ENCODE peak calls at places on chromosomes 2 and 18, in four cellular contexts. H is pancreas, P is cardiac muscle cell, Y is HL-60. N is an unnamed sample.

GRCh38 chr2:42585779-42586178 is 17.3 kb downstream of the MTA3 start:
- DNase-seq in P (no peak), H (no peak), Y (no peak), N (no peak)

GRCh38 chr2:75602724-75603342 is 42.1 kb upstream of the EVA1A start:
- DNase-seq in P (no peak), Y (no peak), H (no peak), N (no peak)

GRCh38 chr2:17754773-17755425 is 961 bp downstream of the GEN1 start:
- DNase-seq in P (no peak), Y (no peak), H (no peak), N (no peak)

GRCh38 chr18:37364237-37364636 is 201.4 kb downstream of the CELF4 start:
- DNase-seq in Y (no peak), P (peak; percentile 56), H (peak; percentile 32), N (peak; percentile 35)

GRCh38 chr2:240286596-240286995 is 146.1 kb upstream of the OTOS start:
- DNase-seq in H (no peak), Y (no peak), P (no peak), N (no peak)

GRCh38 chr2:232689152-232689910 is 7.8 kb upstream of the GIGYF2 start:
- DNase-seq in Y (no peak), H (peak; percentile 39), P (no peak), N (no peak)

GRCh38 chr18:37565985-37566478 is 434 bp upstream of the CELF4 start:
- DNase-seq in Y (no peak), P (peak; percentile 85), H (peak; percentile 39), N (no peak)

GRCh38 chr2:120933693-120934092 is 198.0 kb downstream of the GLI2 start:
- DNase-seq in Y (no peak), H (no peak), P (no peak), N (no peak)

GRCh38 chr18:23977709-23978483 is 36.7 kb upstream of the TTC39C start:
- DNase-seq in Y (no peak), H (no peak), P (no peak), N (no peak)

GRCh38 chr2:206989306-206989705 is 50.0 kb downstream of the CPO start:
- DNase-seq in H (peak; percentile 6), P (peak; percentile 60), Y (no peak), N (no peak)

GRCh38 chr18:42183746-42184145 is 228.7 kb downstream of the PIK3C3 start:
- DNase-seq in H (no peak), Y (no peak), P (no peak), N (no peak)

GRCh38 chr18:3329871-3330270 is 67.9 kb downstream of the MYL12B start:
- DNase-seq in Y (no peak), H (no peak), P (no peak), N (no peak)

GRCh38 chr2:196170681-196171247 is 614 bp downstream of the STK17B start:
- DNase-seq in H (peak; percentile 13), P (peak; percentile 28), Y (no peak), N (no peak)

GRCh38 chr2:54999182-54999581 is 51.1 kb downstream of the RTN4 start:
- DNase-seq in Y (no peak), H (no peak), P (peak; percentile 74), N (no peak)

GRCh38 chr2:227766361-227766883 is 20.7 kb downstream of the SCYGR8 start:
- DNase-seq in H (peak; percentile 72), Y (peak; percentile 15), P (peak; percentile 89), N (no peak)

GRCh38 chr18:76391746-76392145 is 103.3 kb downstream of the ZNF516 start:
- DNase-seq in H (no peak), Y (no peak), P (no peak), N (no peak)

GRCh38 chr2:152566034-152566727 is 151.1 kb downstream of the PRPF40A start:
- DNase-seq in P (no peak), H (no peak), Y (no peak), N (no peak)

GRCh38 chr2:67812682-67813081 is 250.1 kb downstream of the C1D start:
- DNase-seq in P (no peak), H (no peak), Y (no peak), N (no peak)

GRCh38 chr2:27265536-27265870 is 2.7 kb upstream of the SLC30A3 start:
- DNase-seq in Y (no peak), P (no peak), H (no peak), N (no peak)

GRCh38 chr2:236568068-236568921 is 1.3 kb upstream of the ACKR3 start:
- DNase-seq in H (peak; percentile 61), Y (no peak), P (peak; percentile 82), N (no peak)

GRCh38 chr2:2698182-2699116 is 367.4 kb upstream of the MYT1L start:
- DNase-seq in H (no peak), P (peak; percentile 41), Y (no peak), N (peak; percentile 40)

GRCh38 chr2:224584111-224584764 is 925 bp downstream of the CUL3 start:
- DNase-seq in Y (no peak), P (peak; percentile 59), H (peak; percentile 17), N (no peak)

GRCh38 chr2:166373951-166374350 is 1.8 kb downstream of the SCN9A start:
- DNase-seq in P (peak; percentile 25), H (no peak), Y (no peak), N (no peak)

GRCh38 chr2:8882094-8882493 is 44.7 kb upstream of the KIDINS220 start:
- DNase-seq in P (peak; percentile 58), H (no peak), Y (no peak), N (no peak)

GRCh38 chr2:33442528-33443069 is 33.9 kb upstream of the RASGRP3 start:
- DNase-seq in Y (no peak), H (no peak), P (no peak), N (no peak)

GRCh38 chr18:52715421-52715820 is 375.4 kb downstream of the DCC start:
- DNase-seq in P (no peak), H (no peak), Y (no peak), N (no peak)

DNA sequence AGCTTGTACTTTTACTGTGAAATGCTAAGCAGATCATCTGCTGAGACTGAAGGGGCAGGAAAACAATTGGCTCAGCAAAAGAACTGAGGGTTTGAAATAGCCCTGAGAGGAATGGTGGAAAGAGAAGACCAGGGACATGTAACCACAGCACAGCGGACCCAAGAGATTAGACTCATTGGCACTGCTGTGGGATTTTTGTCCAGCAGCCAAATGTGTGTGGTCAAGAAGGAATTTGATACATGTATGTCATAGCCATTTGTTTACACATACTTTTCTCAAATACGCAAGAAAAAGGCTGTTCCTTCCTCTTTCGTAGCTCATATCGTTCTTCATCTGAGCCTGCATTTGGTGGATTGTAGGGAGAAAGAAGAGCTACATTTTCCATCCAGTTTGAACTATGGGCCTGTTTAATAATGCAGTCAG is 73.8 kb downstream of the TRABD2A start:
- DNase-seq in H (no peak), Y (no peak), P (no peak), N (no peak)
- H3K4me3 ChIP-seq in H (no peak overlapping the region), Y (no peak overlapping the region), P (no peak overlapping the region), N (no peak overlapping the region)

DNA sequence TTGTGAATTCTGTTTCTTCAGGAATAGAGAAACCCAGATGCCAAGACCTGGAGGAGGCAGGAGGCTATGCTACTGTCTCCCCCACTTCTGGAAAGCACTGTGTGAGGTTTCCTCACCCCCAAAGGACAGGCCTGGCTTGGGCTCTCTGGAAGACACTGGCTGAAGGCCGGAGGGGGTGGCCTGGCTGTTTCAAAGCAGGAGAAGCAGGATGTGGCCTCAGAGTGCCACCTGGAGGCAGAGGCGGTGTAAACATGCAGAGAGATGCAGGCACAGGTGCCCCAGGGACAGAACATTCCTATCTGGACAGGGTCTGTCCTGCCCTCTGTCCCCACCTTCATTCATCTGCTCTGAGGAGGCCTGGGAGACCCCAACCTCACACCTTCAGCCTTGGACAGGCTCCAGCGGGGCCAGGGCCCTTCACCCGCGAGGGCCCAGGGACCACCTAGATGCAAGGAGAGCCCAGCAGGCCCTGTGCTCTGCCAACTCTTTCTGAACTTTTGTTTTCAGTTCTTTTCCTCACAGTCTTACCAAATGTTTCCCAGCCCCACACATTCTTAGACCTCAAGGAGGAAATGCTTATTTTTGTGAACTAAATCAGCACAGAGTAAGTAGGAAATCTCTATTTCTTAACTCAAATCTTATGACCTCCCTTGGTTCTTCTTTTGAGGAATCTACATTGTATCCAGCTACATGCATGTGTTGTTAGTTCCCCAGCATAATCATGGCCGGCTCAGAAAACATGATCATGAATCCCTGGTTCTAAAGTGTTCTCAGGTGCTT is 79.2 kb downstream of the LONRF2 start:
- DNase-seq in H (peak; percentile 35), Y (no peak), P (peak; percentile 79), N (no peak)
- TF ChIP-seq CTCF in H (peak; percentile 24), Y (peak; percentile 69), P (peak; percentile 84), N (peak; percentile 87)

DNA sequence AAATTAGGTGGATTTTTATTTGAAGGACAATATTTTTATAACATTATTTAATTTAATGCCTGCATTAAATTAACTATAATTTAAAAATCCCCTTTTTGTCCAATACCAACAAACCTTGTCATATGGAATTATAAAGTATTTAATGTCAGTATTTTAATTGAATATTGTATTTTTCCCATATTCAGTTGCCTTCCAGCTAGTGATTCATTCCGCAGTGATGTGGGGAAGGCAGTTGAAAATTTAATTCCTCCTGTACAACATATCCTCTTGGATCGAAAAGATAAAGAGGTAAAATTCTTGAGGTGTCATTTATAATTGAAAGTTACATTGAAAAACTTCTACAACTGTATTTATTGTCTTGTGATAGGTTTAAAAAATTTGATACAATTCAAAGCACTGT is 40.4 kb downstream of the WDR7 start:
- DNase-seq in H (no peak), Y (no peak), P (no peak), N (no peak)
- H3K4me3 ChIP-seq in H (no peak overlapping the region), Y (no peak overlapping the region), P (no peak overlapping the region), N (no peak overlapping the region)

GRCh38 chr2:137897082-137897481 is 67.2 kb upstream of the HNMT start:
- DNase-seq in Y (no peak), H (no peak), P (no peak), N (no peak)

GRCh38 chr2:137900421-137901141 is 63.7 kb upstream of the HNMT start:
- DNase-seq in H (no peak), Y (no peak), P (no peak), N (no peak)

GRCh38 chr2:137893145-137893544 is 71.1 kb upstream of the HNMT start:
- DNase-seq in Y (no peak), H (no peak), P (no peak), N (peak; percentile 61)

DNA sequence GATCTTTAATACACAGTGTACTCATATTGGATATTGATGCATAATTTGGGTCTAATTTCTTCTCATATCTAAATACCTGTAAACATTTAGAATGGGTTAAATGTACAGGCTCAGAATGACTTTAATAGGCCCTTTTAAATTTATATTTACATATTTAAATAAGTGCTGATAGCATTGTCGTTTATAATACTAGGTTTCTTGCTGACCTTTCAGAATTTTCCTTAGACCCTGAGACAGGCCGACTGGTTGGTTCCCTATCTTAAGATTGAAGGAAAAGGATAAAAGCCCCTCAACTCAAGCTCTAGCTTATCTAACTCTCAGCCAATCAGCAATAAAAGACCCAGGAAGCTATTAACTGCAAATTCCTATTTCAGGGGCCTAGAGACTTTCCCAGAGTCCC is 67.8 kb upstream of the HNMT start:
- DNase-seq in P (no peak), Y (no peak), H (no peak), N (no peak)
- TF ChIP-seq CTCF in P (no peak), Y (no peak), H (no peak), N (no peak)

DNA sequence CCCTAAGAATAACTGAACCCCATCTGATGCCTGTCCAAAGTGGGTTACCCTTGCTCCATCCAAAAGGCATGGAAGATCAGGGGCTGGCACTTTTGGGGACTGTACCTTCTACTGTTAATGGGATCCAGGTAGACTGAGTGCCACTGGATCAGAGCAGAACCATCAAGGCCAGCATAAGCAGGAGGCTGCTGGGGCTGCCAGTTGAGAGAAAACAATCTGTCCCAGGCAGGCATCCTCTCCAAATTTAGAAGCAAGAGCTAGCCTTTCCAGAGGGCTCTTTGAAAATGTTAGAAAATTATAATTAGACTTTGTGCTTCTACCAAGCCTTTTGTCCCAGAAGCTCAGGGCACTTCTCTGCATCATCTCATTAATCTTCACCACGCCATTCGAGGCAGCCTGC is 245.6 kb downstream of the CDH20 start:
- DNase-seq in H (no peak), P (no peak), Y (no peak), N (no peak)
- H3K4me3 ChIP-seq in H (no peak overlapping the region), P (no peak overlapping the region), Y (no peak overlapping the region), N (no peak overlapping the region)

N was measured in LNCaP clone FGC.